ENCODE peak calls at places on chromosomes 6 and 20, in nine cellular contexts. M is AG09309; Q is GM12878; X is mesendoderm; R is CD8-positive, alpha-beta T cell; G is psoas muscle; H is cardiac fibroblast; C is fibroblast of villous mesenchyme; S is H7. W is an unnamed sample.

GRCh38 chr6:149716181-149716580 is 1.7 kb downstream of the LATS1 start:
- DNase-seq in M (no peak), Q (no peak), X (no peak), R (no peak), G (no peak), H (no peak), C (peak; percentile 25), S (no peak), W (no peak)

GRCh38 chr6:55276745-55277627 is 50.3 kb upstream of the GFRAL start:
- DNase-seq in M (peak; percentile 27), Q (no peak), X (peak; percentile 87), R (no peak), G (no peak), H (peak; percentile 80), C (peak; percentile 83), S (no peak), W (peak; percentile 56)

GRCh38 chr6:44489912-44490604 is 102.6 kb downstream of the CDC5L start:
- DNase-seq in M (peak; percentile 94), Q (no peak), X (no peak), R (no peak), G (peak; percentile 32), H (peak; percentile 96), C (peak; percentile 94), S (no peak), W (peak; percentile 36)

GRCh38 chr6:81439417-81439816 is 313.1 kb downstream of the TENT5A start:
- DNase-seq in M (no peak), Q (no peak), X (no peak), R (no peak), G (no peak), H (no peak), C (no peak), S (no peak), W (no peak)

GRCh38 chr20:38125157-38126056 is 39.7 kb downstream of the TGM2 start:
- DNase-seq in M (no peak), Q (no peak), X (no peak), R (no peak), G (no peak), H (peak; percentile 90), C (peak; percentile 64), S (peak; percentile 60), W (peak; percentile 96)

GRCh38 chr6:130129781-130130246 is 92.9 kb downstream of the SAMD3 start:
- DNase-seq in M (no peak), Q (no peak), X (no peak), R (no peak), G (no peak), H (no peak), C (no peak), S (no peak), W (no peak)

GRCh38 chr20:62774762-62775161 is 21.5 kb upstream of the MRGBP start:
- DNase-seq in M (no peak), Q (no peak), X (no peak), R (no peak), G (no peak), H (no peak), C (no peak), S (no peak), W (no peak)

GRCh38 chr20:48528346-48528745 is 299.5 kb downstream of the PREX1 start:
- DNase-seq in M (no peak), Q (no peak), X (no peak), R (no peak), G (no peak), H (no peak), C (no peak), S (no peak), W (no peak)

GRCh38 chr6:15672291-15672690 is 9.5 kb upstream of the DTNBP1 start:
- DNase-seq in M (no peak), Q (no peak), X (no peak), R (no peak), G (no peak), H (no peak), C (no peak), S (no peak), W (no peak)

GRCh38 chr20:3839328-3839727 is 7.3 kb upstream of the MAVS start:
- DNase-seq in M (no peak), Q (no peak), X (peak; percentile 91), R (no peak), G (no peak), H (peak; percentile 34), C (no peak), S (no peak), W (no peak)

GRCh38 chr6:169961772-169962561 is 210.5 kb downstream of the ERMARD start:
- DNase-seq in M (no peak), Q (no peak), X (peak; percentile 59), R (peak; percentile 13), G (no peak), H (no peak), C (no peak), S (peak; percentile 93), W (no peak)

GRCh38 chr6:46201701-46202100 is 30.9 kb upstream of the ENPP5 start:
- DNase-seq in M (no peak), Q (no peak), X (no peak), R (no peak), G (no peak), H (no peak), C (no peak), S (no peak), W (no peak)

GRCh38 chr6:18477301-18477941 is 90.3 kb downstream of the RNF144B start:
- DNase-seq in M (no peak), Q (no peak), X (no peak), R (no peak), G (no peak), H (no peak), C (no peak), S (no peak), W (no peak)
- H3K4me3 ChIP-seq in M (no peak overlapping the region), Q (no peak overlapping the region), X (no peak overlapping the region), R (no peak overlapping the region), G (no peak overlapping the region), H (no peak overlapping the region), C (no peak overlapping the region), S (no peak overlapping the region), W (no peak overlapping the region)

GRCh38 chr6:28449056-28449455 is 5.8 kb upstream of the ZSCAN23 start:
- DNase-seq in M (no peak), Q (no peak), X (no peak), R (no peak), G (no peak), H (no peak), C (no peak), S (no peak), W (no peak)

GRCh38 chr6:28443112-28443773 is at the start of gene ZSCAN23:
- DNase-seq in M (peak; percentile 48), Q (peak; percentile 34), X (peak; percentile 96), R (peak; percentile 80), G (peak; percentile 76), H (peak; percentile 88), C (peak; percentile 80), S (peak; percentile 69), W (peak; percentile 85)

GRCh38 chr6:28446818-28447511 is 3.7 kb upstream of the ZSCAN23 start:
- DNase-seq in M (no peak), Q (no peak), X (peak; percentile 35), R (no peak), G (no peak), H (peak; percentile 4), C (no peak), S (peak; percentile 41), W (no peak)
- H3K4me3 ChIP-seq in M (peak overlapping the region; percentile 50), Q (no peak overlapping the region), X (peak overlapping the region; percentile 53), R (peak overlapping the region; percentile 42), G (peak overlapping the region; percentile 50), H (peak overlapping the region; percentile 49), C (peak overlapping the region; percentile 51), S (peak overlapping the region; percentile 76), W (peak overlapping the region; percentile 12)

GRCh38 chr6:88166901-88167624 is 916 bp upstream of the CNR1 start:
- DNase-seq in M (no peak), Q (no peak), X (peak; percentile 21), R (no peak), G (no peak), H (no peak), C (no peak), S (peak; percentile 78), W (no peak)
- H3K4me3 ChIP-seq in M (no peak overlapping the region), Q (peak overlapping the region; percentile 94), X (peak overlapping the region; percentile 37), R (no peak overlapping the region), G (peak overlapping the region; percentile 68), H (no peak overlapping the region), C (no peak overlapping the region), S (peak overlapping the region; percentile 74), W (peak overlapping the region; percentile 62)

GRCh38 chr20:39898467-39898852 is 790.6 kb downstream of the MAFB start:
- DNase-seq in M (no peak), Q (no peak), X (no peak), R (no peak), G (no peak), H (no peak), C (no peak), S (no peak), W (no peak)
- H3K4me3 ChIP-seq in M (no peak overlapping the region), Q (no peak overlapping the region), X (no peak overlapping the region), R (no peak overlapping the region), G (no peak overlapping the region), H (no peak overlapping the region), C (no peak overlapping the region), S (no peak overlapping the region), W (no peak overlapping the region)

GRCh38 chr6:34064675-34065074 is 81.2 kb downstream of the GRM4 start:
- DNase-seq in M (no peak), Q (no peak), X (no peak), R (no peak), G (no peak), H (no peak), C (no peak), S (no peak), W (no peak)

GRCh38 chr6:34067814-34068213 is 78.1 kb downstream of the GRM4 start:
- DNase-seq in M (no peak), Q (no peak), X (peak; percentile 42), R (no peak), G (no peak), H (no peak), C (no peak), S (peak; percentile 73), W (no peak)

GRCh38 chr6:34066772-34067770 is 78.8 kb downstream of the GRM4 start:
- DNase-seq in M (no peak), Q (no peak), X (no peak), R (no peak), G (no peak), H (no peak), C (no peak), S (no peak), W (no peak)

GRCh38 chr6:34065470-34066283 is 80.2 kb downstream of the GRM4 start:
- DNase-seq in M (no peak), Q (no peak), X (no peak), R (no peak), G (no peak), H (peak; percentile 7), C (no peak), S (no peak), W (peak; percentile 59)

DNA sequence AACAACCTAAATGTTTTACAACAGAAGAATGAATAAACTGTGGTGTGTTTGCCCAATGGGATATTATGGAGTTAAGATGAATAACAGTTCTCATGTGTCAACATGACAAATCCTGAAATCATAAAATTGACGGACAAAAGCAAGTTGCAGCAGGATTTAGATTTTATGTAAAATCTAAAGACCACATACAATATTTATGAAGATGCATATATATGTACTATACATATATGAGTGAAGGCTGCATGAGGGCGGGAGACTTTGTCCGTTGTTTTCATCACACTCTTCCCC is 79.7 kb downstream of the GRM4 start:
- DNase-seq in M (no peak), Q (no peak), X (no peak), R (no peak), G (no peak), H (no peak), C (no peak), S (no peak), W (no peak)
- H3K4me3 ChIP-seq in M (no peak overlapping the region), Q (no peak overlapping the region), X (no peak overlapping the region), R (no peak overlapping the region), G (no peak overlapping the region), H (no peak overlapping the region), C (no peak overlapping the region), S (no peak overlapping the region), W (no peak overlapping the region)

W was measured in right cardiac atrium.